ENCODE peak calls at places on chromosomes 3 and 15, in eight cellular contexts. B is pancreas, R is upper lobe of right lung, O is body of pancreas, S is Panc1, C is ovary, A is brain microvascular endothelial cell, L is HL-60. P is an unnamed sample.

GRCh38 chr3:14123308-14124222 is 1.1 kb downstream of the CHCHD4 start:
- DNase-seq in B (no peak), R (peak; percentile 27), O (no peak), S (no peak), C (no peak), A (no peak), L (no peak), P (no peak)

GRCh38 chr3:4985330-4986174 is 6.3 kb downstream of the BHLHE40 start:
- DNase-seq in B (peak; percentile 39), R (no peak), O (peak; percentile 36), S (no peak), C (no peak), A (peak; percentile 80), L (no peak), P (no peak)

GRCh38 chr3:35321008-35321407 is 318.3 kb upstream of the ARPP21 start:
- DNase-seq in B (no peak), R (no peak), O (no peak), S (no peak), C (no peak), A (no peak), L (no peak), P (no peak)

GRCh38 chr3:123071146-123071545 is 4.3 kb downstream of the PDIA5 start:
- DNase-seq in B (no peak), R (no peak), O (no peak), S (no peak), C (no peak), A (no peak), L (no peak), P (peak; percentile 36)

GRCh38 chr3:172204716-172205115 is 165.3 kb downstream of the FNDC3B start:
- DNase-seq in B (no peak), R (no peak), O (no peak), S (no peak), C (no peak), A (no peak), L (no peak), P (no peak)

GRCh38 chr3:18189651-18190050 is 235.5 kb downstream of the SATB1 start:
- DNase-seq in B (no peak), R (no peak), O (peak; percentile 5), S (no peak), C (no peak), A (peak; percentile 29), L (no peak), P (no peak)

GRCh38 chr3:139534992-139535879 is 4.3 kb downstream of the RBP1 start:
- DNase-seq in B (peak; percentile 90), R (no peak), O (peak; percentile 94), S (no peak), C (peak; percentile 84), A (peak; percentile 92), L (no peak), P (peak; percentile 89)

GRCh38 chr3:13300546-13301294 is 119.4 kb downstream of the NUP210 start:
- DNase-seq in B (no peak), R (no peak), O (peak; percentile 0), S (no peak), C (no peak), A (no peak), L (no peak), P (no peak)

GRCh38 chr15:57866149-57866736 is 159.7 kb downstream of the POLR2M start:
- DNase-seq in B (peak; percentile 37), R (peak; percentile 81), O (peak; percentile 82), S (no peak), C (peak; percentile 60), A (peak; percentile 46), L (no peak), P (no peak)

GRCh38 chr3:63207066-63207590 is 71.0 kb upstream of the SYNPR start:
- DNase-seq in B (no peak), R (no peak), O (no peak), S (no peak), C (no peak), A (no peak), L (no peak), P (no peak)

GRCh38 chr15:80567721-80568157 is 127.4 kb upstream of the ABHD17C start:
- DNase-seq in B (peak; percentile 24), R (peak; percentile 35), O (peak; percentile 64), S (peak; percentile 47), C (no peak), A (peak; percentile 77), L (no peak), P (peak; percentile 65)

GRCh38 chr3:111621535-111621934 is 26.4 kb upstream of the ZBED2 start:
- DNase-seq in B (no peak), R (peak; percentile 18), O (no peak), S (no peak), C (no peak), A (no peak), L (no peak), P (no peak)

GRCh38 chr3:4432233-4432632 is 34.8 kb downstream of the SUMF1 start:
- DNase-seq in B (no peak), R (no peak), O (no peak), S (no peak), C (no peak), A (no peak), L (no peak), P (no peak)

GRCh38 chr3:125515421-125515820 is 4.6 kb downstream of the SNX4 start:
- DNase-seq in B (no peak), R (no peak), O (no peak), S (no peak), C (no peak), A (no peak), L (no peak), P (no peak)

GRCh38 chr3:27688053-27688452 is 34.1 kb downstream of the EOMES start:
- DNase-seq in B (no peak), R (peak; percentile 74), O (no peak), S (no peak), C (no peak), A (no peak), L (no peak), P (no peak)

GRCh38 chr3:188232676-188233075 is 78.7 kb downstream of the LPP start:
- DNase-seq in B (no peak), R (no peak), O (no peak), S (no peak), C (no peak), A (no peak), L (no peak), P (no peak)

GRCh38 chr3:188229726-188230125 is 75.8 kb downstream of the LPP start:
- DNase-seq in B (no peak), R (no peak), O (no peak), S (no peak), C (no peak), A (no peak), L (no peak), P (no peak)

GRCh38 chr3:188230962-188231361 is 77.0 kb downstream of the LPP start:
- DNase-seq in B (no peak), R (no peak), O (no peak), S (peak; percentile 67), C (no peak), A (no peak), L (no peak), P (no peak)

GRCh38 chr3:188233320-188233719 is 79.4 kb downstream of the LPP start:
- DNase-seq in B (no peak), R (no peak), O (peak; percentile 24), S (no peak), C (no peak), A (peak; percentile 59), L (no peak), P (no peak)

GRCh38 chr3:188231454-188231853 is 77.5 kb downstream of the LPP start:
- DNase-seq in B (no peak), R (no peak), O (no peak), S (no peak), C (no peak), A (no peak), L (no peak), P (no peak)
- H3K27ac ChIP-seq in B (no peak overlapping the region), R (no peak overlapping the region), O (no peak overlapping the region), S (no peak overlapping the region), C (no peak overlapping the region), A (no peak overlapping the region), L (no peak overlapping the region), P (peak overlapping the region; percentile 79)

DNA sequence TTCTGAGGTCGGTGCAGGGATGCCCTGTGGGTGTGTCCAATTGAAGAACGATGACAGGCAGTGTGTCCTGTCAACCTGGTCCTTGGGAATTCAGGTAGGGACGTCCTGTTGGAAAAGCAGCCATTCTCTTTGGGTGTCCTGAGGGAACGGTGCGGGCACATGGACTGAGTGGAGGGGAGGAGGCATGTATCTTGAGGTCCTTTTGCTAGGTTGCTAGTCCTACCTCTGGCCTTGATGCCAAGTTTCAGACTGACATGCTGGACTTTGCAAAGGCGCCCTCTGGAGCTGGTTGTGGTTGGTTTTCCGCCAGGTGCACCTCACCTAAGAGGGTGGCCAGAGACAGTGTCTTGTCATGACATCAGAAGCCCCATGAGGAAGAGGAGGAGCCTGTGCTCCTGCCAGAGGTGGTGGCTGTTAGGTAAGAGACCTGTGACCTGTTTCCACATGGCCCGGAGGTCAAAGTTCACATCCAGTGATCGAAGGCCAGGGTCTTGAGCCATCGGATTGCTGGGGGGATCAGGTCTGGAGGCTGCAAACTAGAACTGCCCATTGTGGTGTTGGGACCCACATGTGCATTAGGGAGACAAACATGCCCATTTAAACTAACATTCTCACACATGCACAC is 106.3 kb downstream of the SNRPN start:
- DNase-seq in B (peak; percentile 5), R (no peak), O (no peak), S (no peak), C (peak; percentile 17), A (no peak), L (no peak), P (peak; percentile 16)
- H3K4me3 ChIP-seq in B (no peak overlapping the region), R (no peak overlapping the region), O (no peak overlapping the region), S (no peak overlapping the region), C (no peak overlapping the region), A (no peak overlapping the region), L (no peak overlapping the region), P (peak overlapping the region; percentile 49)

DNA sequence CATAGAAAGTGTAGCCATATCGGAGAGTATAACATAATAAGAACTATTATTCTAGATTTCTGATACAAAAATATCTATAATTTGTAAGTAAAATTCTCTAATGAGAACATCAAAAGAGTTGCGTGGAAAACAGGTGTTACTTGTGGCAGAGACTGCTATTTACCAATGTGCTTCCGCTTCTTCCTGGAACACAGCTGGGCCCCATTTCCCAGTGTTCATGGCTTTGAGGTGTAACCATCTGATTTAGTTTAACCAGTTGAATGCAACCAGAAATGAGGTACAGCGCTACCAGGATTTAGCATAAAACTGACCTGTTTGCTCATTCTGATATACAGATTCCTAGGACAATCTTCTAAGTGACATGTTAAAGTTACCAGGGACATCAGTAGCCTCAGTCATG is 1055.2 kb downstream of the IGSF11 start:
- DNase-seq in B (no peak), R (no peak), O (no peak), S (no peak), C (no peak), A (no peak), L (no peak), P (no peak)
- TF ChIP-seq CTCF in B (no peak), R (no peak), O (no peak), S (no peak), C (no peak), A (no peak), L (no peak), P (no peak)

DNA sequence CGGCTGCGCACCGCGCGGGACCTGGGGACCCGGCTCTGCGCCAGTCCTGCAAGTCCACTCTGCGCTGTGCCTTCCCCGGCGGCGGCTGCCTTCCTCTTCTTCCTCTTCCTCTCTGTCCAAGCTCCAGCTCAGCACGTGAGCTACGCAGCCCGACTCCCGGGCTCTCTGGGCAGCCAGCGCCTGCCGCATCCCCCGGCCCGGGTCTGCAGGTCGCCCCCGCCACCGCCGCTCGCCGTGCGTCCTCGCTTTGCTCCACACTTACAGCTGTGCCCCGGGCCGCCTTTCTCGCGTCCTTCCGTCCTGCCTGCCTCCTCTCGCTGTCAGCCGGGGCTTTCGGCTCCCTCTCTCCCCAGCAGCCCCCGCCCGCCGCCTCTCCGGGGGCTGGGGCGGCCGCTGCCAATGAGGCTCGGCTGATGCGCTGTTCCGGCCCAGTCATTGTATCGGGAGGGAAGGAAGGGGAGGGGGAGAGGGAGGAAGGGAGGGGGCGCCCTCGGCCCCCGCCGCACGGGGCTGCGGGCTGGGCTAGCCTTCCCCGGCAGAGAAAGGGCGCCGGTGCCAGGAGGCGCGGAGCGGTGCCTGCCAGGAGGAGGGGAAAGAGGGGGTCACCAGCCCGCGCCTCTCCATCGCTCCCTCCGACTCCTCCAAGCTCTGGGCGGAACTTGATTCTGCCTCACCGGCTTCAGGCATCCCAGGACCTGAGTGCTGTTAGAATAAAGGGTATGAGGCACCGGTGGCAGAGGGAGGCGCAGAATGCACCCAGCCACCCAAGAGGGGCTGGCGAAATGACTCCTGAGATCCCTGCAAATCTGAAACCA is 156.6 kb upstream of the FRMD4B start:
- DNase-seq in B (peak; percentile 20), R (peak; percentile 71), O (no peak), S (no peak), C (peak; percentile 53), A (no peak), L (peak; percentile 52), P (no peak)
- H3K27ac ChIP-seq in B (no peak overlapping the region), R (peak overlapping the region; percentile 81), O (no peak overlapping the region), S (no peak overlapping the region), C (no peak overlapping the region), A (no peak overlapping the region), L (peak overlapping the region; percentile 64), P (no peak overlapping the region)